ENCODE peak calls at places on chromosomes 1 and 21, in eight cellular contexts. M is NCI-H345, P is DMS153, X is Caki2, U is hepatic stellate cell, C is SK-N-DZ, J is iPS DF 19.7, D is COR-L47. Q is an unnamed sample.

GRCh38 chr1:163161841-163162240 is 40.9 kb downstream of the RGS5 start:
- DNase-seq in M (no peak), P (no peak), X (no peak), U (no peak), C (no peak), J (no peak), D (no peak), Q (no peak)

GRCh38 chr1:184622136-184622823 is 132.4 kb downstream of the EDEM3 start:
- DNase-seq in M (peak; percentile 2), P (peak; percentile 76), X (peak; percentile 21), U (peak; percentile 56), C (peak; percentile 6), J (no peak), D (peak; percentile 86), Q (no peak)

GRCh38 chr21:31143021-31143420 is 104.7 kb upstream of the KRTAP19-8 start:
- DNase-seq in M (no peak), P (no peak), X (no peak), U (no peak), C (no peak), J (no peak), D (no peak), Q (no peak)

GRCh38 chr1:27504588-27505419 is 14.8 kb upstream of the WASF2 start:
- DNase-seq in M (no peak), P (no peak), X (no peak), U (peak; percentile 87), C (no peak), J (no peak), D (no peak), Q (no peak)

GRCh38 chr1:60245371-60245770 is 171.8 kb upstream of the C1orf87 start:
- DNase-seq in M (no peak), P (no peak), X (no peak), U (no peak), C (no peak), J (no peak), D (no peak), Q (no peak)

GRCh38 chr1:31366796-31367195 is 6.1 kb downstream of the FABP3 start:
- DNase-seq in M (peak; percentile 43), P (peak; percentile 95), X (no peak), U (no peak), C (no peak), J (no peak), D (peak; percentile 68), Q (no peak)

GRCh38 chr1:165144757-165145397 is 211.6 kb downstream of the LMX1A start:
- DNase-seq in M (peak; percentile 61), P (peak; percentile 66), X (peak; percentile 40), U (peak; percentile 20), C (peak; percentile 42), J (no peak), D (peak; percentile 47), Q (peak; percentile 59)

GRCh38 chr1:243917177-243917862 is 67.3 kb upstream of the AKT3 start:
- DNase-seq in M (peak; percentile 41), P (no peak), X (no peak), U (peak; percentile 82), C (peak; percentile 24), J (no peak), D (peak; percentile 42), Q (peak; percentile 26)

GRCh38 chr1:30884723-30885122 is 23.8 kb downstream of the SDC3 start:
- DNase-seq in M (no peak), P (no peak), X (no peak), U (no peak), C (no peak), J (no peak), D (no peak), Q (no peak)

GRCh38 chr1:160133990-160134770 is 17.2 kb upstream of the ATP1A4 start:
- DNase-seq in M (no peak), P (no peak), X (no peak), U (no peak), C (no peak), J (no peak), D (no peak), Q (no peak)

Q was measured in activated naive CD4-positive, alpha-beta T cell treated with anti-CD3 and anti-CD28 coated beads for 36 hours.